ENCODE peak calls at places on chromosomes 3 and 15, in five cellular contexts. C is ELR; P is breast epithelium; F is AG09309; V is activated naive CD8-positive, alpha-beta T cell treated with anti-CD3 and anti-CD28 coated beads, Interleukin-2, amount 50 U/mL, for 24 hours. T is an unnamed sample.
A peak's percentile ranks its signal among the peaks of the same experiment; 100 is the strongest.

GRCh38 chr3:65483475-65483874 is 555.2 kb downstream of the MAGI1 start:
- DNase-seq in F (no peak), P (peak; percentile 68), C (no peak), V (no peak), T (peak; percentile 68)

GRCh38 chr3:172142074-172143059 is 103.0 kb downstream of the FNDC3B start:
- DNase-seq in V (no peak), C (peak; percentile 92), F (no peak), P (no peak), T (no peak)

GRCh38 chr3:72591522-72592421 is 256.5 kb downstream of the SHQ1 start:
- DNase-seq in F (peak; percentile 87), P (peak; percentile 88), V (no peak), C (peak; percentile 83), T (peak; percentile 44)

GRCh38 chr3:12807066-12807465 is 10.6 kb downstream of the CAND2 start:
- DNase-seq in P (no peak), V (no peak), F (no peak), C (no peak), T (no peak)

GRCh38 chr15:88832791-88833190 is 29.6 kb downstream of the ACAN start:
- DNase-seq in C (no peak), P (no peak), F (no peak), V (no peak), T (no peak)

GRCh38 chr3:99396651-99397050 is 241.7 kb upstream of the COL8A1 start:
- DNase-seq in F (peak; percentile 71), V (no peak), C (peak; percentile 19), P (no peak), T (no peak)

GRCh38 chr3:126064627-126065258 is 19.2 kb downstream of the SLC41A3 start:
- DNase-seq in F (no peak), P (no peak), V (no peak), C (no peak), T (no peak)

GRCh38 chr3:132161608-132162007 is 126.8 kb upstream of the CPNE4 start:
- DNase-seq in F (no peak), P (no peak), V (no peak), C (peak; percentile 31), T (no peak)

GRCh38 chr3:140501054-140501769 is 176.7 kb upstream of the TRIM42 start:
- DNase-seq in C (no peak), V (no peak), P (peak; percentile 33), F (peak; percentile 5), T (no peak)

GRCh38 chr3:171459130-171459941 is 869 bp downstream of the TNIK start:
- DNase-seq in F (no peak), C (peak; percentile 52), V (peak; percentile 54), P (peak; percentile 34), T (peak; percentile 76)

GRCh38 chr3:22971497-22971896 is 231.6 kb upstream of the UBE2E2 start:
- DNase-seq in P (no peak), V (no peak), F (no peak), C (no peak), T (no peak)

GRCh38 chr15:85381850-85382751 is 1.7 kb downstream of the AKAP13 start:
- DNase-seq in F (no peak), C (no peak), V (no peak), P (no peak), T (no peak)

GRCh38 chr15:99613887-99614642 is 48.3 kb downstream of the MEF2A start:
- DNase-seq in C (no peak), F (peak; percentile 34), P (no peak), V (no peak), T (no peak)

GRCh38 chr3:156258301-156258700 is 137.9 kb downstream of the KCNAB1 start:
- DNase-seq in C (no peak), V (no peak), F (no peak), P (no peak), T (no peak)

GRCh38 chr15:82850242-82850591 is 40.8 kb downstream of the WHAMM start:
- DNase-seq in C (peak; percentile 57), V (no peak), F (no peak), P (peak; percentile 16), T (no peak)

GRCh38 chr15:82916161-82916952 is 36.2 kb downstream of the HOMER2 start:
- DNase-seq in C (no peak), V (no peak), F (no peak), P (no peak), T (no peak)

GRCh38 chr15:83653639-83654378 is at the start of gene ADAMTSL3:
- DNase-seq in P (peak; percentile 25), F (no peak), V (no peak), C (no peak), T (peak; percentile 66)

GRCh38 chr3:168272343-168272984 is 176.7 kb upstream of the GOLIM4 start:
- DNase-seq in P (no peak), F (no peak), V (no peak), C (peak; percentile 17), T (no peak)

GRCh38 chr3:178655488-178655887 is 119.3 kb downstream of the KCNMB2 start:
- DNase-seq in V (no peak), F (no peak), P (no peak), C (no peak), T (no peak)

GRCh38 chr15:79978694-79979519 is 7.9 kb upstream of the BCL2A1 start:
- DNase-seq in C (peak; percentile 58), V (no peak), F (peak; percentile 61), P (no peak), T (peak; percentile 6)

T was measured in mucosa of descending colon.